ENCODE peak calls at places on chromosome 12, in ten cellular contexts. H is esophagus squamous epithelium, P is mucosa of descending colon, V is K562, W is A549, N is OCI-LY7, J is H1, Q is right atrium auricular region, G is IMR-90, T is MCF 10A. C is an unnamed sample.

GRCh38 chr12:42695490-42695995 is 106.0 kb upstream of the PRICKLE1 start:
- DNase-seq in H (no peak), P (no peak), V (no peak), W (no peak), N (no peak), J (no peak), Q (no peak), G (no peak), T (no peak), C (no peak)

GRCh38 chr12:85779768-85780167 is 56.4 kb downstream of the RASSF9 start:
- DNase-seq in H (no peak), P (no peak), V (no peak), W (no peak), N (no peak), J (no peak), Q (no peak), G (no peak), T (no peak), C (no peak)

GRCh38 chr12:89417246-89417977 is 65.1 kb upstream of the DUSP6 start:
- DNase-seq in H (no peak), P (no peak), V (no peak), W (no peak), N (no peak), J (no peak), Q (no peak), G (peak), T (peak), C (no peak)

GRCh38 chr12:117119592-117120198 is 20.5 kb upstream of the TESC start:
- DNase-seq in H (no peak), P (peak), V (peak), W (peak), N (peak), J (no peak), Q (no peak), G (no peak), T (peak), C (peak)

GRCh38 chr12:94416613-94417012 is 43.1 kb downstream of the CEP83 start:
- DNase-seq in H (no peak), P (no peak), V (no peak), W (no peak), N (no peak), J (no peak), Q (no peak), G (no peak), T (no peak), C (no peak)

GRCh38 chr12:31834158-31834557 is 105.3 kb upstream of the AMN1 start:
- DNase-seq in H (no peak), P (no peak), V (no peak), W (no peak), N (no peak), J (no peak), Q (no peak), G (no peak), T (no peak), C (no peak)

GRCh38 chr12:48853228-48853688 is 1.3 kb upstream of the DDX23 start:
- DNase-seq in H (peak), P (peak), V (peak), W (peak), N (peak), J (peak), Q (peak), G (peak), T (peak), C (peak)

GRCh38 chr12:92465786-92466185 is 237.0 kb upstream of the PLEKHG7 start:
- DNase-seq in H (no peak), P (no peak), V (no peak), W (no peak), N (peak), J (no peak), Q (no peak), G (no peak), T (no peak), C (no peak)

GRCh38 chr12:19970116-19970515 is 398.2 kb upstream of the PDE3A start:
- DNase-seq in H (no peak), P (no peak), V (no peak), W (no peak), N (no peak), J (no peak), Q (no peak), G (peak), T (no peak), C (no peak)

GRCh38 chr12:103799504-103800251 is 41.4 kb downstream of the NT5DC3 start:
- DNase-seq in H (no peak), P (peak), V (no peak), W (peak), N (no peak), J (no peak), Q (no peak), G (peak), T (peak), C (no peak)

GRCh38 chr12:132356686-132357622 is 27.6 kb upstream of the GALNT9 start:
- DNase-seq in H (no peak), P (peak), V (peak), W (peak), N (no peak), J (peak), Q (no peak), G (peak), T (peak), C (no peak)

GRCh38 chr12:15856097-15856982 is 25.8 kb upstream of the STRAP start:
- DNase-seq in H (no peak), P (peak), V (peak), W (peak), N (peak), J (no peak), Q (no peak), G (peak), T (peak), C (peak)

GRCh38 chr12:10278104-10278503 is 29.6 kb upstream of the KLRD1 start:
- DNase-seq in H (no peak), P (no peak), V (no peak), W (no peak), N (no peak), J (no peak), Q (no peak), G (no peak), T (no peak), C (no peak)

GRCh38 chr12:122166422-122167327 is 7.3 kb downstream of the IL31 start:
- DNase-seq in H (no peak), P (no peak), V (peak), W (no peak), N (no peak), J (no peak), Q (no peak), G (no peak), T (no peak), C (no peak)

GRCh38 chr12:75550401-75550851 is 39.0 kb upstream of the KRR1 start:
- DNase-seq in H (no peak), P (peak), V (no peak), W (no peak), N (no peak), J (no peak), Q (peak), G (peak), T (no peak), C (no peak)

GRCh38 chr12:104323899-104324298 is 20.4 kb downstream of the EID3 start:
- DNase-seq in H (no peak), P (no peak), V (no peak), W (no peak), N (no peak), J (no peak), Q (no peak), G (no peak), T (no peak), C (no peak)

GRCh38 chr12:4579305-4580097 is 17.5 kb downstream of the DYRK4 start:
- DNase-seq in H (no peak), P (peak), V (peak), W (peak), N (peak), J (no peak), Q (no peak), G (peak), T (no peak), C (no peak)

GRCh38 chr12:65622056-65622455 is 202.2 kb upstream of the HMGA2 start:
- DNase-seq in H (no peak), P (no peak), V (peak), W (no peak), N (no peak), J (no peak), Q (no peak), G (no peak), T (no peak), C (no peak)

GRCh38 chr12:99824900-99825562 is 159.7 kb downstream of the ANKS1B start:
- DNase-seq in H (no peak), P (peak), V (no peak), W (no peak), N (no peak), J (no peak), Q (no peak), G (no peak), T (no peak), C (peak)

GRCh38 chr12:66188584-66189475 is at the start of gene IRAK3:
- DNase-seq in H (peak), P (peak), V (no peak), W (no peak), N (no peak), J (peak), Q (peak), G (peak), T (no peak), C (peak)

GRCh38 chr12:93441111-93441616 is 583 bp downstream of the UBE2N start:
- DNase-seq in H (no peak), P (peak), V (peak), W (peak), N (peak), J (no peak), Q (no peak), G (peak), T (peak), C (no peak)

GRCh38 chr12:24719293-24719721 is 229.6 kb downstream of the BCAT1 start:
- DNase-seq in H (no peak), P (no peak), V (no peak), W (no peak), N (no peak), J (no peak), Q (no peak), G (peak), T (peak), C (no peak)

GRCh38 chr12:57237952-57238853 is 8.7 kb downstream of the SHMT2 start:
- DNase-seq in H (no peak), P (no peak), V (peak), W (no peak), N (peak), J (no peak), Q (no peak), G (no peak), T (no peak), C (no peak)

GRCh38 chr12:117761528-117762100 is 207.2 kb downstream of the KSR2 start:
- DNase-seq in H (no peak), P (no peak), V (no peak), W (no peak), N (no peak), J (no peak), Q (no peak), G (no peak), T (no peak), C (no peak)

GRCh38 chr12:67354966-67355365 is 85.8 kb downstream of the CAND1 start:
- DNase-seq in H (no peak), P (no peak), V (no peak), W (no peak), N (no peak), J (no peak), Q (no peak), G (peak), T (no peak), C (no peak)
- TF ChIP-seq CTCF in H (no peak), P (no peak), V (no peak), W (no peak), N (no peak), J (no peak), Q (no peak), G (no peak), T (no peak), C (no peak)

GRCh38 chr12:989751-990278 is 1.2 kb upstream of the ERC1 start:
- DNase-seq in H (no peak), P (peak), V (peak), W (peak), N (peak), J (no peak), Q (peak), G (peak), T (peak), C (no peak)
- TF ChIP-seq CTCF in H (no peak), P (no peak), V (no peak), W (no peak), N (no peak), J (no peak), Q (no peak), G (no peak), T (no peak), C (no peak)

DNA sequence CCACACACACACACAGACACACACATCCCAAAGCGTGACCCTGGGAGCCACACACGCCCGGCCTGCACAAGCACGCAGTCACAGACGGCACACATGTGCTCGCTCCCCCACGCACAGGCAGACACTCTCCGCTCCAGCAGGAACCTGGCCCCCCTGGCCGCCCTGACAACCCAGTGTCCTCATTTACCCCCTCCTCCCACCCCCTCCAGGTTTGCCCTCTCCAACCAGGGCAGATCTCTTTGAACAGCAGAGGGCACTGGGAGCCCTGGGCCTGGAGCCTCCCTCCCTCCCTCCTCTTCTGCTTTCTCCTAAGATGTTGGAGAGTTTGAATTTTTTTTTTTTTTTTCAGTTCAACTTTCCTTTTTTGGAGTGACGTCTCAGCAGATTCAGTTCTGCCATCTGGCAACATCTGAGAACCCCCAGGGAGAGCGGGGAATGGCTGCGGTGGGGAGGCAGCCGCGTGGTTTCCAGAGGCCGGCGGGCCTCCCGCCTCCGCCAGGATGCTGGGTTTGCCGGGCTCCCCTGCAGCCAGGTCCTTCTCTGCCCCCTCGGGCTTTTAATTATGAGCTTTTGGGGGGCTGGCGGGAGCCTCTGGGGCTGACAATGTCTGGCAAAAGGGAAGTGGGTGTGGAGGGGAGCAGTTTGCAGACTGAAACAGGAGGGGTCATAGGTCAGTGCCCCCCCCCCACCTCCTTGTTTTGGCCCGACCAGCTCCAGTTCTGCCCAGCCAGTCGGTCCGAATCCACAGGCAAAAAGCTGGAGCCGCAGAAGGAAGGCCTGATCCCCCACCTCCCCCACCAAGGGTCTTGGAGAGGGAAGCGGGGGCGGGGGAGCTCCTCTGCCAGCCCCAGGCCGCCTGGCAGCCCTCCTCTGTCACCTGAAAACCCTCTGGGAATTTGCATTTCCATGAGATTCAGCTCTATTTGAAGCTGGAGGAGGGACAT is 1.3 kb upstream of the NCOR2 start:
- DNase-seq in H (no peak), P (peak), V (peak), W (no peak), N (peak), J (peak), Q (peak), G (peak), T (peak), C (peak)
- TF ChIP-seq CTCF in H (no peak), P (no peak), V (peak), W (peak), N (peak), J (peak), Q (no peak), G (peak), T (peak), C (peak)

GRCh38 chr12:120749256-120749655 is 23.6 kb downstream of the ACADS start:
- DNase-seq in H (no peak), P (no peak), V (no peak), W (no peak), N (no peak), J (no peak), Q (no peak), G (no peak), T (no peak), C (no peak)

GRCh38 chr12:120754792-120755191 is 29.2 kb downstream of the ACADS start:
- DNase-seq in H (no peak), P (no peak), V (no peak), W (no peak), N (no peak), J (no peak), Q (no peak), G (no peak), T (no peak), C (no peak)

GRCh38 chr12:120748242-120748641 is 22.6 kb downstream of the ACADS start:
- DNase-seq in H (no peak), P (no peak), V (no peak), W (no peak), N (no peak), J (no peak), Q (no peak), G (no peak), T (no peak), C (no peak)

GRCh38 chr12:120750806-120751205 is 25.2 kb downstream of the ACADS start:
- DNase-seq in H (no peak), P (no peak), V (no peak), W (no peak), N (no peak), J (no peak), Q (no peak), G (no peak), T (no peak), C (no peak)

GRCh38 chr12:120751389-120751788 is 25.8 kb downstream of the ACADS start:
- DNase-seq in H (no peak), P (no peak), V (no peak), W (no peak), N (no peak), J (no peak), Q (no peak), G (no peak), T (no peak), C (no peak)
- TF ChIP-seq CTCF in H (no peak), P (no peak), V (no peak), W (no peak), N (no peak), J (no peak), Q (no peak), G (no peak), T (no peak), C (no peak)

DNA sequence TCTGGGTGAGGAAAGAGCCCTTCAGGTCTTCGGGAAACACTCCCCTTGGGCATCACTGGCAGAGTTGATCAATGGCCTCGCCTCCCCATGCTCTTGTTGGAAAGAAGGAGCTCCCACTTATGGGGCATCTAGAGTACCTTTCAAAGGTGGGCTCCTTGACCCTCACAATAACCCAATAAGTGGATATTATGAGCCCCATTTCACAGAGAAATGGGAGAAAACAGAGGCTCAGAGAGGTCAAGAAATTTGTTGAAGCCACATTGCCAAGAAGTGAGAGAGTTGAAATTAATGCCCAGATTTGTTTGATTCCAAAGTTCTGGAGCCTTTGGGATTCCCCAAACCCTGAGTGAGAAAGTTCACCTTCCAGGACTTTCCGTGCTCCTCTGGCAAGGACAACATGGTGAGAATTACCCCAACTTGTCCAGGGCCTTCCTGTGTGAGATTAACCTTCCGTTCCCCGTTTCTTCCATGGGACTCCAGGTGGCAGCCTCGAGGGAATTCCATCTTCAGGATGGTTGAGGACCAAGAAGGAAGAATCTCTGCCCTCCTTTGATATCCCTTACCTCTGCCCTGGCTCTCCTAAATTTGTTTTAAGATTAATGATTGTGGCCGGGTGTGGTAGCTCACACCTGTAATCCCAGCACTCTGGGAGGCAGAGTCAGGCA is 7.5 kb upstream of the CHD4 start:
- DNase-seq in H (no peak), P (peak), V (no peak), W (peak), N (no peak), J (no peak), Q (no peak), G (no peak), T (no peak), C (no peak)
- TF ChIP-seq CTCF in H (no peak), P (no peak), V (no peak), W (no peak), N (peak), J (peak), Q (no peak), G (peak), T (no peak), C (no peak)

GRCh38 chr12:71639341-71639760 is 24.3 kb downstream of the ZFC3H1 start:
- DNase-seq in H (no peak), P (no peak), V (peak), W (peak), N (peak), J (no peak), Q (no peak), G (no peak), T (peak), C (no peak)
- TF ChIP-seq CTCF in H (no peak), P (no peak), V (peak), W (peak), N (peak), J (no peak), Q (no peak), G (no peak), T (no peak), C (no peak)